ENCODE peak calls at places on chromosomes 4 and X, in eight cellular contexts. J, T, E, X, V, U, D and G are unnamed samples.

GRCh38 chr4:8221476-8221875 is 22.4 kb downstream of the SH3TC1 start:
- DNase-seq in J (peak), T (no peak), E (no peak), X (peak), V (no peak), U (no peak), D (no peak), G (no peak)

GRCh38 chrX:70755850-70756249 is 152.7 kb downstream of the TEX11 start:
- DNase-seq in J (no peak), T (no peak), E (no peak), X (no peak), V (no peak), U (peak), D (no peak), G (no peak)

GRCh38 chr4:73707918-73708577 is 32.3 kb upstream of the CXCL8 start:
- DNase-seq in J (peak), T (peak), E (peak), X (peak), V (no peak), U (no peak), D (peak), G (no peak)

GRCh38 chrX:103624111-103624510 is 4.7 kb upstream of the TCEAL1 start:
- DNase-seq in J (no peak), T (peak), E (no peak), X (no peak), V (no peak), U (no peak), D (no peak), G (no peak)

GRCh38 chr4:140993350-140993749 is 139.9 kb downstream of the RNF150 start:
- DNase-seq in J (no peak), T (no peak), E (no peak), X (no peak), V (no peak), U (no peak), D (no peak), G (no peak)

GRCh38 chr4:94574616-94575015 is 122.9 kb downstream of the PDLIM5 start:
- DNase-seq in J (peak), T (no peak), E (no peak), X (no peak), V (no peak), U (no peak), D (no peak), G (no peak)

GRCh38 chr4:866068-866760 is 40.3 kb upstream of the CPLX1 start:
- DNase-seq in J (no peak), T (no peak), E (no peak), X (no peak), V (no peak), U (no peak), D (no peak), G (no peak)

GRCh38 chr4:71713611-71714203 is 70.2 kb downstream of the GC start:
- DNase-seq in J (peak), T (peak), E (peak), X (peak), V (no peak), U (no peak), D (peak), G (no peak)

GRCh38 chr4:762211-763190 is 56.9 kb downstream of the PCGF3 start:
- DNase-seq in J (peak), T (peak), E (peak), X (no peak), V (peak), U (no peak), D (peak), G (peak)

GRCh38 chrX:63656871-63657580 is 128.0 kb downstream of the ARHGEF9 start:
- DNase-seq in J (peak), T (peak), E (peak), X (peak), V (no peak), U (no peak), D (no peak), G (no peak)

GRCh38 chr4:56240554-56241190 is 146.6 kb downstream of the AASDH start:
- DNase-seq in J (peak), T (peak), E (no peak), X (no peak), V (peak), U (no peak), D (no peak), G (no peak)

GRCh38 chr4:32841217-32841616 is 2121.0 kb downstream of the PCDH7 start:
- DNase-seq in J (no peak), T (no peak), E (no peak), X (no peak), V (no peak), U (no peak), D (no peak), G (no peak)

GRCh38 chr4:175273995-175274753 is 356.0 kb downstream of the ADAM29 start:
- DNase-seq in J (peak), T (peak), E (peak), X (peak), V (no peak), U (no peak), D (no peak), G (no peak)

GRCh38 chrX:115330498-115331138 is 41.1 kb downstream of the LUZP4 start:
- DNase-seq in J (peak), T (peak), E (peak), X (peak), V (peak), U (peak), D (peak), G (no peak)

GRCh38 chrX:38205037-38205436 is 15.6 kb downstream of the SRPX start:
- DNase-seq in J (no peak), T (no peak), E (no peak), X (no peak), V (no peak), U (no peak), D (no peak), G (no peak)

GRCh38 chr4:102722740-102723139 is 38.0 kb downstream of the MANBA start:
- DNase-seq in J (no peak), T (no peak), E (no peak), X (no peak), V (no peak), U (no peak), D (no peak), G (no peak)
- TF ChIP-seq CTCF in J (no peak), T (no peak), E (no peak), X (no peak), V (no peak), U (no peak), D (no peak), G (no peak)

DNA sequence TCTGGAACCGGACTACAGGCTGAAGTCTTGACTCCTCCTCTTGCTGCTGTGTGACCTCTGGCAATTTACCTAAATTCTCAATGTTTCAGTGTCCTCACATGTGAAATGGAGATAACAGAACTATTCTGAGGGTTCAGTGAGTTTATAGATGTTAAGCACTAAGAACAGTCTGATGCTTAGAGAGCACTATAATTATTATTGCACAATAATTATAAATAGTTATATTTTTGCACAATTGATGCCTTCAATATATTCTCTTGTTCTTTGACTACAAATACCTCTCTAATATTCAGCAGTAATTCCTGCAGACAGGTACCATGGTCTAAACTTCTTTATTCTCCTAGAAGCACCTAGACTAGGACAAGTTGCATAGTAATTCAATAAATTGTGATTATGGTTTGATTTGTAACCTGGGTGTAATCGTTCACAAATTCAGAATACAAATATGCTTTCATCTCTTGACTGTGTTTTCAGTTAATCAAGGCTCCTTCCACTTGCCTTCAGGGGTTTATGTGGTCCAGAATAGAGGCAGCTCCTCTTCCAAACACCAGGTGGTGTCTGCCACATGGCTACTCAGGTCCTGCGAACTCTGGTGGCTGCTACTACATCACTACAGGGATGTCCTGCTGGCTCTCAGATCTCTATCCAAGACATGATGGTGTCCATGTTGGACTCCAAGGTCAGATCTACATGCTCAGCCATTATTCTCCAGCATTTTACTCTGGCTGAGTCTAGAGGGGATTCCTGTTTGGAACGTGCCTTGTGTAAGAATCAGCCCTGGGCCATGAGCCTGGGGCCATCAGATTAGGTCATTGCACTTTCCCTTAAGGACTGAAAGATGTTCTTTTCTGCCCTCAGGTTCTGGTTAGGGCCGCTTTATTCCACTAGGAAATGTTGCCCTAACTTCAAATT is 103.4 kb downstream of the QRFPR start:
- DNase-seq in J (no peak), T (no peak), E (peak), X (no peak), V (peak), U (peak), D (no peak), G (no peak)
- TF ChIP-seq CTCF in J (peak), T (no peak), E (peak), X (peak), V (peak), U (peak), D (peak), G (peak)

DNA sequence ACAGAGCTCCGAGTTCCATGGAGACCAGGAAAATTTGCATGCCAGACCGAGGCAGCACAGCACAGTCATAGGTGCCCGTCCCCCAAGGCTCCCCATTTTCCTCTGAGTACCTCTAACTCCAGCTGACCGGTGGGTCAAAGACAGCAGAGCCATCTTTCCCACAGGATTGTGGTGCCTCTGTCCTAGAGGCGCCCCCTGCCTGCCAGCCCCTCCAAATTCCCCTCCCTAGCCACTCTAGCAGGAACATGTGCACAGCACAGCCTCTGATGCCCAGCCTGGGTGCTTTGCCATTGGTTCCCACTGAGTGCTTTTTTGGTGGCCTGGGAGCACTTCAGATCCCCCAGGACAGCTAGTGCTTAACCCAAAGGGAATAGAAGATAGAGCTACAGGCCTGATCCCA is 368.5 kb upstream of the PABPC5 start:
- DNase-seq in J (no peak), T (no peak), E (no peak), X (no peak), V (no peak), U (peak), D (no peak), G (no peak)
- TF ChIP-seq CTCF in J (no peak), T (no peak), E (no peak), X (no peak), V (peak), U (peak), D (no peak), G (no peak)

DNA sequence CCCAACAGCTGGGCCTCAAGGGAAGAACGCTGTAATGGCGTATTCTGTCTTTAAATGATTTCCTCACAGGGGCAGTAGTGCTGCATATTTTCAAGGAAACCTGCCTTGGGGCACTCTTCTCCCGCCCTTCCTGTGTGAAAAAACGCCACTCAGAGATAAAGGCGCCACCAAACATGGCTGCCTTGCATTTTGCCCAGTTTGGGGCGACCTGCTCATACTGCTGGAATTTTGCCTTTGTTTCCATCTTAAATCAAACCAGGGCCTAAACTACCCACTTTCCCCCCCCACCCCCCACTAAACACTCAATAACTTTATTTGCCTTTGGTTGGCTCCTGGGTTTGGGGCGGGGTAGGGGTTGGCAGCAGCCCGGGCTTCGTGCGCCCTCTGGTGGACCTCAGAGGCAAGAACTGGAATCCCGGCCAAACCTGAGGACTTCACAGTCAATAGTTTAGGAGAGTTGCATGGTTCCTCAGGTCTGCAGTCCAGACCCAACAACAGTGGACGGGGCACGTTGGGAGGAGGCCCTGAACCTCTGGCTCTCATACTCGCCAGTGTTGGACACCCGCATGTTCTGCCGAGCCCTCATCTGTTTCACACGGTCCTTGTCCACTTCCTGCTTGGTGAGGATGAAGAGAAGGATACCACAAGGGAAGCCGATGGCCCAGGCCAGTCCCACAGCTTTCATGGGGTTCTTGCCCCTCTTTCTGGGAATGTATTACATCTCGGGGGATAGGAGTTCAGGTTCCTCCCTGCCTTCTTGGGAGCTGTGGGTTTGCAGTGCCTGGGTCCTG is 220.1 kb upstream of the STK26 start:
- DNase-seq in J (peak), T (no peak), E (no peak), X (no peak), V (peak), U (peak), D (peak), G (no peak)
- TF ChIP-seq CTCF in J (no peak), T (peak), E (no peak), X (no peak), V (peak), U (peak), D (peak), G (no peak)

DNA sequence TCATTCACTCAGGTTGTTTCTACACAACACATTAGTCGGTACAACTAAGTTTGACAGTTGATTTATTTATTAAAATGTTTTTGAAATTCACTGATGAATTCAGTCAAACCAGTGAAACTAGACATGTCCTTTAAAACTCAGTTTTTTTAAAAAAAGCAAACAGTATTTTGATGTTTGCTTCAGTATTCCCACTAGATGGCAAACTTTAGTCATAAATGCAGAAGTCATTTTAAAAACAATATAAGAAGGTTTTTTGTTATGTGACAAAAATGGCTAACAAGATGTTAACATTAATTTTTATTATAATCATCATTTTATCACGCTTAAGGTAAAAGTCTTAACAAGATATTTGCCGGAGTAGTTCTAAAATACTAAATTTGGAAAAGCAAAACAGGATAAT is 1337.8 kb upstream of the DIAPH2 start:
- DNase-seq in J (peak), T (peak), E (peak), X (no peak), V (no peak), U (no peak), D (no peak), G (no peak)
- TF ChIP-seq CTCF in J (no peak), T (no peak), E (no peak), X (no peak), V (no peak), U (peak), D (no peak), G (no peak)

GRCh38 chr4:134773497-134774000 is 572.0 kb upstream of the PABPC4L start:
- DNase-seq in J (no peak), T (no peak), E (no peak), X (no peak), V (no peak), U (no peak), D (no peak), G (no peak)

GRCh38 chr4:134780244-134780643 is 578.7 kb upstream of the PABPC4L start:
- DNase-seq in J (peak), T (no peak), E (no peak), X (no peak), V (no peak), U (no peak), D (no peak), G (no peak)

GRCh38 chr4:134777626-134778025 is 576.0 kb upstream of the PABPC4L start:
- DNase-seq in J (peak), T (no peak), E (peak), X (no peak), V (peak), U (no peak), D (peak), G (no peak)
- TF ChIP-seq CTCF in J (no peak), T (peak), E (peak), X (no peak), V (no peak), U (peak), D (peak), G (no peak)

DNA sequence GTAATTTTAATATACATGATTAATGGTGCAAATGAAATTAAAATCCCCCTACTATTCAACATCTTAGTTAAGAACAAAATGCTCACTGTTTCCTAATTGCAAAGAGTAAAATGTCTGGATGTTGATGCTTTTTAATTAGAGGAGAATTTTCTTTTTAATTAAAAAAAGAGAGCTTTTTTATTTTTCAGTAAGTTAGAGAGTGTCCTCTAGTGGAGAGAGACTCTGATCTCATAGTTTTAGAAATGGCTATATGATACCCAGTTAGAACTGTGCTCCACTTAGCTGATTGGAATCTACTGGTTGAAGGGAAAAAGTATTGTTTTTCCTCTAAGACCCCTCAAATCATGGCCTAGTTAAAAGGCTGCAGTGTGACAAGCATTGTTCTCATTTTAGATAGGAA is 312.0 kb upstream of the MAGEB2 start:
- DNase-seq in J (peak), T (peak), E (no peak), X (peak), V (no peak), U (no peak), D (peak), G (no peak)
- TF ChIP-seq CTCF in J (peak), T (peak), E (no peak), X (peak), V (no peak), U (peak), D (peak), G (no peak)

GRCh38 chrX:48852857-48853256 is 17.4 kb upstream of the PCSK1N start:
- DNase-seq in J (no peak), T (no peak), E (no peak), X (no peak), V (no peak), U (no peak), D (no peak), G (no peak)

DNA sequence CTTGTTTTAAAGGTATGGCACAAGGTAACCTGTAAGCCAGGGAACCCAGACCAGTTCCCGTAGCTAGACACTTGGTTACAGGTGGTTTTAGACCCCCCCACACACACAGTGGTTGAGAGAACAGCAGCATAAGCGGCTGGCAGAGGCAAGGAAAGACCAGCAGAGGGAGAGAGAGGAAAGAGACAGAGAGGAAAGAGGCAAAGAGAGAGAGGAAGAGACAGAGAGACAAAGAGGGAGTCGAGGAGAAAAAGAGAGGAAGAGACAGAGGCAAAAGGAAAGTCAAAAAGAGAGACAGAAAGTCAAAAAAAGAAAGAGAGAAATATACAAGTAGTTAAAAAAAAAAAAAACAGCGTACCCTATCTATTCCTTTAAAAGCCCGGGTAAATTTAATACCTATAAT is 19.5 kb upstream of the PCSK1N start:
- DNase-seq in J (peak), T (no peak), E (peak), X (peak), V (peak), U (peak), D (no peak), G (no peak)
- TF ChIP-seq CTCF in J (peak), T (peak), E (peak), X (peak), V (peak), U (peak), D (peak), G (no peak)

GRCh38 chr4:20487446-20487845 is 212.8 kb upstream of the PACRGL start:
- DNase-seq in J (peak), T (no peak), E (no peak), X (peak), V (no peak), U (no peak), D (no peak), G (no peak)

GRCh38 chr4:20487852-20488251 is 212.4 kb upstream of the PACRGL start:
- DNase-seq in J (peak), T (no peak), E (no peak), X (peak), V (no peak), U (no peak), D (no peak), G (no peak)

GRCh38 chr4:20493761-20494353 is 206.4 kb upstream of the PACRGL start:
- DNase-seq in J (peak), T (no peak), E (peak), X (peak), V (no peak), U (no peak), D (no peak), G (no peak)

GRCh38 chr4:20486433-20486832 is 213.8 kb upstream of the PACRGL start:
- DNase-seq in J (no peak), T (no peak), E (peak), X (no peak), V (no peak), U (no peak), D (no peak), G (no peak)

GRCh38 chr4:20490734-20491133 is 209.5 kb upstream of the PACRGL start:
- DNase-seq in J (no peak), T (no peak), E (no peak), X (no peak), V (no peak), U (peak), D (no peak), G (no peak)
- TF ChIP-seq CTCF in J (peak), T (no peak), E (peak), X (no peak), V (peak), U (peak), D (no peak), G (peak)

GRCh38 chrX:140507982-140508305 is 3.1 kb upstream of the SOX3 start:
- DNase-seq in J (no peak), T (no peak), E (no peak), X (no peak), V (no peak), U (peak), D (no peak), G (peak)
- TF ChIP-seq CTCF in J (no peak), T (peak), E (no peak), X (peak), V (no peak), U (peak), D (no peak), G (no peak)